ENCODE peak calls at places on chromosomes 3 and 15, in seven cellular contexts. A is cardiac muscle cell; I is GM23338; L is uterus; M is CD4-positive, alpha-beta T cell; C is pancreas; V is dorsolateral prefrontal cortex. Q is an unnamed sample.

GRCh38 chr3:31541102-31541501 is 8.4 kb downstream of the STT3B start:
- DNase-seq in C (no peak), L (no peak), V (no peak), I (no peak), A (no peak), M (no peak), Q (no peak)

GRCh38 chr3:190585771-190586630 is 72.1 kb downstream of the IL1RAP start:
- DNase-seq in A (no peak), C (no peak), V (no peak), L (no peak), M (no peak), I (peak; percentile 63), Q (no peak)

GRCh38 chr3:108474581-108474980 is 35.8 kb downstream of the MYH15 start:
- DNase-seq in M (no peak), L (no peak), I (no peak), C (no peak), A (no peak), V (no peak), Q (no peak)

GRCh38 chr3:94927175-94927574 is 864.3 kb downstream of the NSUN3 start:
- DNase-seq in A (no peak), L (no peak), V (no peak), I (no peak), C (no peak), M (no peak), Q (no peak)

GRCh38 chr3:156787926-156788663 is 38.1 kb upstream of the LEKR1 start:
- DNase-seq in L (no peak), C (no peak), I (no peak), V (no peak), M (no peak), A (no peak), Q (no peak)

GRCh38 chr3:75978686-75979085 is 193.3 kb upstream of the ZNF717 start:
- DNase-seq in I (no peak), V (no peak), A (no peak), L (no peak), M (no peak), C (no peak), Q (no peak)

GRCh38 chr15:68666120-68666811 is 87.5 kb downstream of the CORO2B start:
- DNase-seq in C (no peak), V (no peak), L (peak; percentile 7), M (no peak), I (peak; percentile 64), A (peak; percentile 14), Q (no peak)

GRCh38 chr3:71510485-71510884 is 73.0 kb downstream of the FOXP1 start:
- DNase-seq in C (no peak), V (no peak), M (no peak), L (no peak), A (no peak), I (no peak), Q (no peak)

GRCh38 chr3:60182697-60183096 is 1068.6 kb downstream of the FHIT start:
- DNase-seq in V (no peak), A (no peak), I (peak; percentile 15), C (no peak), M (no peak), L (no peak), Q (no peak)

GRCh38 chr3:107913671-107914070 is 177.2 kb downstream of the CD47 start:
- DNase-seq in A (no peak), V (no peak), C (no peak), L (no peak), I (no peak), M (no peak), Q (no peak)

GRCh38 chr3:45842851-45843625 is 1.1 kb upstream of the LZTFL1 start:
- DNase-seq in A (no peak), I (no peak), M (no peak), V (no peak), C (no peak), L (no peak), Q (no peak)

GRCh38 chr3:46713898-46714552 is 3.6 kb downstream of the PRSS50 start:
- DNase-seq in I (no peak), V (no peak), L (no peak), C (no peak), A (no peak), M (no peak), Q (no peak)

GRCh38 chr15:31869640-31870335 is 160.5 kb upstream of the CHRNA7 start:
- DNase-seq in V (no peak), M (no peak), L (peak; percentile 12), A (no peak), C (peak; percentile 24), I (peak; percentile 29), Q (no peak)

GRCh38 chr3:45981321-45982038 is 14.1 kb downstream of the FYCO1 start:
- DNase-seq in I (no peak), C (no peak), L (no peak), V (no peak), M (no peak), A (peak; percentile 55), Q (no peak)

GRCh38 chr3:66484106-66484857 is 16.5 kb downstream of the LRIG1 start:
- DNase-seq in M (no peak), I (no peak), V (no peak), L (no peak), C (no peak), A (no peak), Q (no peak)

GRCh38 chr3:33808559-33808958 is 10.1 kb downstream of the PDCD6IP start:
- DNase-seq in V (no peak), I (no peak), L (no peak), M (no peak), C (no peak), A (no peak), Q (no peak)

GRCh38 chr3:48601622-48601994 is 6.5 kb upstream of the COL7A1 start:
- DNase-seq in M (no peak), A (no peak), V (peak; percentile 84), I (no peak), C (no peak), L (no peak), Q (no peak)

GRCh38 chr15:100703032-100703578 is 100.7 kb downstream of the ASB7 start:
- DNase-seq in I (no peak), C (no peak), V (no peak), A (no peak), M (no peak), L (no peak), Q (no peak)

GRCh38 chr3:140022061-140022781 is 87.2 kb downstream of the CLSTN2 start:
- DNase-seq in L (peak; percentile 27), M (no peak), V (peak; percentile 45), C (no peak), I (no peak), A (no peak), Q (peak; percentile 10)

GRCh38 chr3:186997061-186998054 is 67.0 kb downstream of the ST6GAL1 start:
- DNase-seq in C (no peak), M (no peak), V (no peak), I (no peak), A (no peak), L (no peak), Q (no peak)

GRCh38 chr15:99981839-99982658 is 248.8 kb upstream of the LYSMD4 start:
- DNase-seq in A (no peak), M (no peak), I (peak; percentile 36), L (no peak), V (no peak), C (no peak), Q (no peak)

GRCh38 chr3:129312671-129313414 is 34.2 kb downstream of the HMCES start:
- DNase-seq in M (no peak), I (no peak), C (no peak), V (no peak), A (no peak), L (no peak), Q (no peak)

GRCh38 chr3:55245391-55245790 is 241.7 kb downstream of the WNT5A start:
- DNase-seq in A (no peak), L (no peak), C (no peak), I (no peak), M (no peak), V (no peak), Q (no peak)

GRCh38 chr15:29401644-29402043 is 132.0 kb upstream of the NSMCE3 start:
- DNase-seq in I (no peak), C (no peak), A (no peak), L (no peak), M (no peak), V (no peak), Q (no peak)

GRCh38 chr3:48018841-48019240 is 2.6 kb upstream of the MAP4 start:
- DNase-seq in M (no peak), A (no peak), I (no peak), L (no peak), V (no peak), C (no peak), Q (no peak)

GRCh38 chr15:71251548-71252035 is 136.3 kb downstream of the THSD4 start:
- DNase-seq in C (no peak), M (no peak), L (no peak), V (no peak), A (no peak), I (no peak), Q (no peak)

GRCh38 chr3:173003471-173003870 is 137.6 kb downstream of the SPATA16 start:
- DNase-seq in C (no peak), L (no peak), I (no peak), V (no peak), M (no peak), A (no peak), Q (no peak)

GRCh38 chr3:149599236-149599635 is 58.6 kb downstream of the WWTR1 start:
- DNase-seq in C (no peak), L (no peak), M (no peak), I (no peak), A (no peak), V (no peak), Q (no peak)
- H3K27ac ChIP-seq in C (no peak overlapping the region), L (no peak overlapping the region), M (no peak overlapping the region), I (no peak overlapping the region), A (no peak overlapping the region), V (no peak overlapping the region), Q (no peak overlapping the region)

DNA sequence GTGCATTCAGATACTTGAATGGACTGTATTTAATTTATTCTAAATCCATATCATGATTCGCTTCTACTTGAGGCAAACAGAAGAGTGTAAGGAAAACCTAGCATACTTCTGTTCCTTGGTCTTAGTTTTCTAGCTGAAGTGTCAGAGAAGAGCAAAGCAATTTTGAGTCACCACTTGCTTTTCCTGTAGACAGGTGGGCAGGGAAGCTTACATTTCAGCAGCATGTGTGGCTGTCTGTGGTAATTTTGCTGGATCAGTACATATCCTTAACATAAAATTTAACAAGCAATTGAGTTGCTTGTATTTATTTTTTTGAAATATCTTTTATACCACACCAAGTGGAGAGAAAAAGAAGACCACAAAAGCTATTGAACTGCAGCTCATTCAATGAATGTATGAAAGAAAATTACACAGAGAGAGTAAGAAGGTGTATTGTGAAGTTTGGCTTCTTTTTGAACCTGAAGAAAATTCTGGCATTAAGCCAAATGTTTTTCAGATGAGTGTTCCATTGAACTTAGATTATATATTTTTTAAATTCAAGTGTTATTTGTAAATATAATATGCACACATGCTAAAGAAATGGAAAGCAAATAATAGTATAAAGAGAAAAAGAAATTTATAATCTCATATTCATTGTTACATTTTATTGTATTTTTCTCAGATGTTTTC is 747.6 kb downstream of the NAALADL2 start:
- DNase-seq in V (no peak), C (no peak), M (no peak), L (no peak), I (no peak), A (no peak), Q (no peak)
- H3K27ac ChIP-seq in V (no peak overlapping the region), C (no peak overlapping the region), M (no peak overlapping the region), L (no peak overlapping the region), I (no peak overlapping the region), A (no peak overlapping the region), Q (no peak overlapping the region)

GRCh38 chr15:25801586-25802284 is 61.4 kb downstream of the ATP10A start:
- DNase-seq in M (no peak), V (no peak), L (no peak), C (no peak), I (no peak), A (no peak), Q (no peak)
- H3K27ac ChIP-seq in M (no peak overlapping the region), V (no peak overlapping the region), L (no peak overlapping the region), C (no peak overlapping the region), I (no peak overlapping the region), A (no peak overlapping the region), Q (no peak overlapping the region)

GRCh38 chr15:58771621-58772235 is 626 bp downstream of the MINDY2 start:
- DNase-seq in A (no peak), V (peak; percentile 44), M (peak; percentile 7), C (peak; percentile 58), I (peak; percentile 78), L (peak; percentile 22), Q (no peak)
- H3K27ac ChIP-seq in A (peak overlapping the region; percentile 88), V (peak overlapping the region; percentile 100), M (peak overlapping the region; percentile 74), C (peak overlapping the region; percentile 97), I (peak overlapping the region; percentile 89), L (peak overlapping the region; percentile 91), Q (peak overlapping the region; percentile 98)